ENCODE peak calls at places on chromosomes 6 and 20, in ten cellular contexts. J, S, A, B, M, C, N, K, W and Y are unnamed samples.

GRCh38 chr6:3943373-3943772 is 94.2 kb downstream of the FAM50B start:
- DNase-seq in W (no peak), B (peak), M (peak), C (peak), S (no peak), A (no peak), N (no peak), K (peak), J (no peak), Y (no peak)

GRCh38 chr6:16049178-16049577 is 79.7 kb upstream of the MYLIP start:
- DNase-seq in B (no peak), W (no peak), K (peak), N (no peak), J (no peak), S (peak), C (peak), M (no peak), A (no peak), Y (no peak)

GRCh38 chr20:14916360-14916759 is 578.9 kb upstream of the FLRT3 start:
- DNase-seq in C (no peak), S (no peak), A (no peak), W (no peak), B (no peak), M (no peak), K (no peak), J (no peak), N (no peak), Y (no peak)

GRCh38 chr6:1242021-1242420 is 69.9 kb upstream of the FOXQ1 start:
- DNase-seq in M (no peak), K (no peak), S (no peak), B (no peak), N (no peak), W (no peak), A (no peak), C (no peak), J (no peak), Y (no peak)

GRCh38 chr6:152993431-152993830 is 9.1 kb downstream of the MTRF1L start:
- DNase-seq in K (no peak), W (no peak), S (no peak), M (no peak), A (no peak), C (no peak), J (no peak), N (peak), B (no peak), Y (no peak)

GRCh38 chr6:160030103-160030502 is 61.2 kb downstream of the IGF2R start:
- DNase-seq in A (no peak), M (peak), C (peak), J (peak), K (peak), B (peak), S (peak), W (peak), N (no peak), Y (peak)

GRCh38 chr20:23257848-23258746 is 92.5 kb upstream of the NXT1 start:
- DNase-seq in S (peak), K (peak), W (no peak), A (no peak), N (no peak), J (no peak), M (no peak), C (peak), B (no peak), Y (peak)

GRCh38 chr6:79421707-79422484 is 115.3 kb downstream of the LCA5 start:
- DNase-seq in N (no peak), M (peak), C (peak), A (no peak), K (peak), S (peak), B (no peak), J (no peak), W (peak), Y (peak)

GRCh38 chr20:1528811-1529210 is 28.7 kb downstream of the SIRPD start:
- DNase-seq in K (no peak), C (no peak), B (no peak), A (no peak), N (no peak), S (peak), M (no peak), W (no peak), J (no peak), Y (no peak)

GRCh38 chr20:34237942-34238341 is 3.3 kb upstream of the ASIP start:
- DNase-seq in A (no peak), B (no peak), K (no peak), N (no peak), W (no peak), S (no peak), J (no peak), M (no peak), C (no peak), Y (no peak)

GRCh38 chr6:25889877-25890853 is 16.1 kb upstream of the SLC17A3 start:
- DNase-seq in K (peak), J (peak), S (peak), W (peak), B (no peak), M (peak), A (peak), C (peak), N (peak), Y (no peak)

GRCh38 chr6:126039284-126039683 is 52.9 kb downstream of the TRMT11 start:
- DNase-seq in M (no peak), J (no peak), N (no peak), A (no peak), C (peak), K (peak), W (no peak), S (peak), B (no peak), Y (peak)

GRCh38 chr6:136958168-136958567 is 36.1 kb downstream of the SLC35D3 start:
- DNase-seq in C (no peak), N (no peak), M (no peak), A (no peak), K (no peak), B (no peak), S (no peak), W (no peak), J (no peak), Y (no peak)

GRCh38 chr6:45727824-45728449 is 287.7 kb downstream of the CLIC5 start:
- DNase-seq in B (no peak), W (no peak), A (no peak), S (no peak), J (no peak), M (no peak), N (no peak), K (no peak), C (no peak), Y (no peak)

GRCh38 chr6:20868397-20869185 is 334.3 kb downstream of the CDKAL1 start:
- DNase-seq in W (peak), K (no peak), N (no peak), J (peak), A (no peak), C (no peak), M (no peak), B (no peak), S (no peak), Y (no peak)

DNA sequence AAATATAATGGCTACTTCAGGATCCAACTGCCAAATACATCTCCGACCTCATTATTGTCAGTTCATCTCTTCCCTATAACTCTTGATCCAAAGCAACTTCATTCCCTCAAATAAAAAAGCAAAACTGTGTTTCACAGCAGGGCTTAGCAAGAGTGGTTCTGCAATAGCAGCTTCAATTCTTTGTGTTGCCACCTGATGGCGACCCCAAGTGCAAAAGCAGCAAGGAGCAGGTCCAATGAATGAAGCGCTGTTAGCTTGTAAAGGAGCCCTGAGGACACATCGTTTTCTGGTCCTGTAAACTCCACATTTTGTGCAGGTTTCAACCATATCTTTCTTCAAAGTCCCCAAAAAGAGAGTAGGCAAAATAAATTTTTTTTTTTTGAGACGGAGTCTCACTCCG is 19.6 kb downstream of the RTN4IP1 start:
- DNase-seq in K (no peak), M (no peak), S (peak), W (peak), A (peak), B (no peak), N (peak), C (peak), J (peak), Y (no peak)
- TF ChIP-seq CTCF in K (peak), M (peak), S (peak), W (peak), A (peak), B (no peak), N (peak), C (peak), J (peak), Y (peak)

GRCh38 chr6:34028691-34029360 is 117.1 kb downstream of the GRM4 start:
- DNase-seq in C (no peak), J (no peak), N (no peak), W (no peak), B (peak), A (no peak), M (no peak), K (no peak), S (no peak), Y (no peak)

GRCh38 chr6:34029489-34030280 is 116.2 kb downstream of the GRM4 start:
- DNase-seq in B (no peak), W (no peak), S (no peak), K (no peak), J (no peak), N (no peak), A (no peak), C (no peak), M (no peak), Y (no peak)

GRCh38 chr6:34025851-34026250 is 120.0 kb downstream of the GRM4 start:
- DNase-seq in W (peak), J (no peak), N (no peak), M (no peak), K (no peak), S (no peak), C (no peak), A (no peak), B (peak), Y (no peak)

GRCh38 chr6:34027445-34027936 is 118.4 kb downstream of the GRM4 start:
- DNase-seq in K (peak), W (peak), S (peak), A (peak), B (peak), J (peak), M (peak), C (no peak), N (peak), Y (no peak)

DNA sequence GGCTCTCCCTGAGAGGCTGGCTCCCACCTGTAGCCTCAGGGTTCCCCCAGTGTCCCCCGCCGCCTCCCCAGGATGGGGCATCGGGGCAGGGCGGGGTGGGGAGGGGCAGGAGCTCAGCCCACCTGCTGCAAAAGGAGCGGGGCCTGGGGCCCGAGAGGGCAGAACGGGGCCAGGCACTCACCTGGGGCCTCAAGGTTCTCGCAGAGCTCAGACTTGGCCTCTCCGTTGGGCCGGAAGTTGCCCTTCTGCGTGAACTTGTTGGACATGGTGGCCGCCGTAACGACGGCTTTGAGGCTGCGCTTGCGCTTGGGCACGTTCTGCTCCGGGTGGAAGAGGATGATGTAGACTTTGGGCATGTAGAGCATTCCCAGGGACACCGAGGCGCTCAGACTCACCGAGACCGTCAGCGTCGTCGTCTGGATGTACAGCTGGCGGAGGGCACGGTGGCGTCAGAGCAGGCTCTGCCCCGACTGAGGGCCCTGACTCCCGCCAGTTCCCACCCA is 117.9 kb downstream of the GRM4 start:
- DNase-seq in K (no peak), C (no peak), S (no peak), M (no peak), N (no peak), J (no peak), A (no peak), B (peak), W (no peak), Y (no peak)
- TF ChIP-seq CTCF in K (no peak), C (no peak), S (no peak), M (no peak), N (no peak), J (peak), A (no peak), B (no peak), W (no peak), Y (no peak)

GRCh38 chr6:166314454-166314853 is 6.3 kb upstream of the PRR18 start:
- DNase-seq in J (no peak), K (no peak), M (no peak), N (no peak), C (no peak), B (no peak), S (no peak), A (no peak), W (no peak), Y (no peak)

GRCh38 chr6:166310634-166311033 is 2.4 kb upstream of the PRR18 start:
- DNase-seq in B (no peak), S (no peak), J (no peak), A (no peak), M (no peak), N (no peak), K (no peak), W (no peak), C (no peak), Y (no peak)

GRCh38 chr6:166309977-166310376 is 1.8 kb upstream of the PRR18 start:
- DNase-seq in W (no peak), K (no peak), A (no peak), C (no peak), S (no peak), B (no peak), N (no peak), J (no peak), M (no peak), Y (no peak)

GRCh38 chr6:166312832-166313231 is 4.6 kb upstream of the PRR18 start:
- DNase-seq in W (no peak), M (no peak), C (no peak), A (no peak), B (no peak), S (no peak), K (no peak), N (no peak), J (no peak), Y (no peak)

GRCh38 chr6:166313255-166314070 is 5.3 kb upstream of the PRR18 start:
- DNase-seq in A (peak), J (peak), S (peak), N (peak), M (peak), K (peak), C (peak), W (peak), B (no peak), Y (peak)
- TF ChIP-seq CTCF in A (peak), J (peak), S (peak), N (peak), M (peak), K (peak), C (peak), W (peak), B (peak), Y (peak)

DNA sequence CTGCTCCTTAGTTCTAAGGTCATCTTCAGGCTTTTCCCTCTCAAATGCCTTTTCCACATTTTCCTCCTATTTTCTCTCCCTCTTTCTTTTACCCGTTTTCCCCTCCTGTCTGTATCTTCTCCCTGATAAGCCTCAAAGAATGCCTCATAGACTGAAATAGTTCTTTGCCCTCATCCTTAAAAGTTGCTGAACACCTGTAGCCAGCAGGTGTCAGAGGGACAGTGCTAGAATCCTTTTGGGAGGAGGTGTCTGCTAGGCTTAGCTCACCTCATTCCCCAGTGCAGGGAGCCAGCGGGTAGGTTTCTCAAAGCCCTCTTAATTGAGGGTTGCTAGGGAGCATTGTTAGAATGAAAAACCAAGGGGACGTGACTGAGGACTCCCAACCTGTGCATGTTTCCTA is 204.0 kb downstream of the TSHZ2 start:
- DNase-seq in M (no peak), C (no peak), W (no peak), J (no peak), B (no peak), S (no peak), K (no peak), N (no peak), A (no peak), Y (no peak)
- TF ChIP-seq CTCF in M (no peak), C (no peak), W (no peak), J (no peak), B (no peak), S (no peak), K (no peak), N (no peak), A (no peak), Y (no peak)

GRCh38 chr20:41411458-41411857 is 44.8 kb upstream of the EMILIN3 start:
- DNase-seq in S (peak), A (peak), N (no peak), B (no peak), W (no peak), K (peak), J (no peak), C (peak), M (no peak), Y (no peak)
- TF ChIP-seq CTCF in S (peak), A (peak), N (peak), B (peak), W (peak), K (peak), J (peak), C (peak), M (peak), Y (peak)

DNA sequence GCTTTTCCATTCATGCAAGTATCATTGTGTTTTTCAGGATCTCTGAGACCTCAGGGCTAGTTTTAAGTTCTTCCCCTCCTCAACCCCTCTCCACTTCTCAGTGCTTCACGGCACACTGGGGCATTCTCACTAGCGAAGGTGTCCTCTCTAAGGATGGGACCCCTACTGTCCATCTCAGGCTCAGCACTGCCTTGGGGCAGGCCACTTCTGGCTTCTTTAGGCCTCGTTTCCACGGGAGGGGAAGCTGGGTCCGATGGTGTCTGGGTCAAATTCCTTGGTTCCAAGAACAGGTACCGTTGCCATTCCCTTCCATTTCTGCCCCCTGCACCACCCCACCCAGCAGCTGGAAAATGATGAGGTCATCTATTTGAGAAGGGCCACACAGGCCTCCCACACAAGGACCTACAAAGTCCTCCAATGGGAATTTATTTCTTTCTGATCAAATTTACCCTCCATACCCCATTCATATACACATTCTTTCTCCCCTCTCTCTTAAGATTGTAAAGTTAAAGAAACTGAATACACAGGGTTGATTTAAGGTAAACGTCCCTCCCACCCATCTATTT is 17.2 kb downstream of the GNAS start:
- DNase-seq in M (no peak), N (no peak), A (no peak), K (no peak), S (no peak), W (no peak), B (no peak), J (peak), C (no peak), Y (no peak)
- TF ChIP-seq CTCF in M (no peak), N (no peak), A (no peak), K (no peak), S (no peak), W (peak), B (no peak), J (no peak), C (no peak), Y (no peak)

GRCh38 chr6:150334790-150335783 is 33.7 kb upstream of the IYD start:
- DNase-seq in C (peak), K (peak), S (peak), J (peak), M (peak), B (no peak), A (peak), W (peak), N (peak), Y (no peak)
- TF ChIP-seq CTCF in C (peak), K (peak), S (peak), J (peak), M (peak), B (peak), A (peak), W (peak), N (peak), Y (peak)

GRCh38 chr20:44068311-44068710 is 118.7 kb downstream of the JPH2 start:
- DNase-seq in S (no peak), C (no peak), K (no peak), N (no peak), W (no peak), M (no peak), J (no peak), A (no peak), B (no peak), Y (no peak)
- TF ChIP-seq CTCF in S (no peak), C (no peak), K (no peak), N (no peak), W (peak), M (no peak), J (no peak), A (peak), B (no peak), Y (no peak)

DNA sequence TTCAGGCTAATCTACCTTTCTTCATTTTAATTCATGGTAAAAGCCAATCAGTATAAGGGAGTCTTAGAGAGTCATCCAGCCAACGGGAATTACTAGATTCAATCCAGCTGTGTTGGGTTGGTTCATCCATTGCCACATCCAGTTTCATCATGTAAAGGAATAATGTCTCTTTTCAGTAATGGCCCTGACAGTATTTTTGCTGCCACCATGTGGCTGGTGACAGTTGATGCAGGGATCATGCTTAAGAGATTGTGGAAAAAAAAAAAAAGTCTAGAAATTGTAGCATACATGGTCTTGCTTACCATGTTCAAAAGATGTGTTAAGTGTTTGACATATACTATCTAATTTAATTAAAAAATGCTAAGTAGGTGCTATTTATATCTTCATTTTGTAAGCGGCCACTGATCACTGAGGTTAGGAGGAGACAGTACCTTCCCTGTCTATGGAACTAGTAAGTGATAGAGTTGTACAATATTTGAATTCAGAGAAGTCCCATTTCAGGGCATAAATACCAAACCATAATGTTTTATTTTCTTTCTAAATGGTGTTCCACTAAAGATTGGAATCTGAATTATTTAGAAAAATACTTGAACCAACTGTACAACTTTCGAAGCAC is 135.9 kb downstream of the KHDRBS2 start:
- DNase-seq in K (peak), B (no peak), C (peak), J (no peak), A (peak), M (no peak), S (peak), N (peak), W (peak), Y (peak)
- TF ChIP-seq CTCF in K (peak), B (peak), C (peak), J (peak), A (peak), M (peak), S (peak), N (peak), W (peak), Y (peak)